ENCODE peak calls at places on chromosomes 12 and 14, in four cellular contexts. V is WTC11, Q is activated T-cell treated with anti-CD3 and anti-CD28 coated beads for 1 hour, N is kidney glomerular epithelial cell. M is an unnamed sample.
A peak's percentile ranks its signal among the peaks of the same experiment; 100 is the strongest.

GRCh38 chr12:125240717-125241116 is 175.5 kb downstream of the AACS start:
- DNase-seq in Q (no peak), N (no peak), V (no peak), M (no peak)

GRCh38 chr14:32594766-32595165 is 265.7 kb downstream of the AKAP6 start:
- DNase-seq in V (no peak), Q (no peak), N (no peak), M (no peak)

GRCh38 chr14:57487771-57488170 is 5.9 kb downstream of the CCDC198 start:
- DNase-seq in V (no peak), Q (no peak), N (peak; percentile 87), M (no peak)

GRCh38 chr14:101708853-101709532 is 52.5 kb upstream of the PPP2R5C start:
- DNase-seq in N (no peak), Q (no peak), V (no peak), M (no peak)

GRCh38 chr12:2306012-2306411 is 253.2 kb downstream of the CACNA1C start:
- DNase-seq in N (no peak), V (no peak), Q (no peak), M (no peak)

GRCh38 chr14:94364037-94364436 is 24.4 kb downstream of the SERPINA1 start:
- DNase-seq in V (no peak), N (no peak), Q (no peak), M (no peak)

GRCh38 chr12:98182791-98183190 is 332.6 kb upstream of the TMPO start:
- DNase-seq in N (no peak), Q (no peak), V (no peak), M (no peak)

GRCh38 chr12:130859128-130859527 is 12.7 kb upstream of the RAN start:
- DNase-seq in V (no peak), Q (no peak), N (no peak), M (no peak)